ENCODE peak calls at places on chromosomes 3 and 15, in six cellular contexts. S is body of pancreas; R is cerebellum; Y is NCI-H510A treated with DMSO at 0.1 percent for 48 hours; K is activated CD8-positive, alpha-beta memory T cell treated with anti-CD3 and anti-CD28 coated beads for 48 hours; J is AG09319. T is an unnamed sample.
A peak's percentile ranks its signal among the peaks of the same experiment; 100 is the strongest.

GRCh38 chr3:127699098-127699945 is 26.6 kb downstream of the ABTB1 start:
- DNase-seq in S (peak; percentile 61), R (no peak), Y (no peak), K (no peak), J (no peak), T (no peak)

GRCh38 chr3:124834723-124835718 is 52.1 kb downstream of the ITGB5 start:
- DNase-seq in S (peak; percentile 68), R (no peak), Y (peak; percentile 79), K (peak; percentile 4), J (no peak), T (peak; percentile 33)

GRCh38 chr3:53817809-53818208 is 28.4 kb downstream of the CHDH start:
- DNase-seq in S (no peak), R (no peak), Y (no peak), K (no peak), J (no peak), T (no peak)

GRCh38 chr3:146308222-146308621 is 57.3 kb upstream of the PLSCR4 start:
- DNase-seq in S (no peak), R (no peak), Y (no peak), K (no peak), J (peak; percentile 47), T (no peak)

GRCh38 chr3:46278816-46279672 is 36.8 kb downstream of the CCR3 start:
- DNase-seq in S (no peak), R (no peak), Y (no peak), K (no peak), J (no peak), T (no peak)

GRCh38 chr3:61783993-61784718 is 222.8 kb downstream of the PTPRG start:
- DNase-seq in S (no peak), R (no peak), Y (no peak), K (no peak), J (no peak), T (no peak)

GRCh38 chr3:180284331-180285110 is 247.8 kb upstream of the PEX5L start:
- DNase-seq in S (no peak), R (no peak), Y (no peak), K (no peak), J (no peak), T (no peak)

GRCh38 chr15:74240897-74241614 is 4.9 kb downstream of the CCDC33 start:
- DNase-seq in S (no peak), R (no peak), Y (no peak), K (no peak), J (no peak), T (no peak)

GRCh38 chr3:42080452-42080872 is 10.7 kb upstream of the TRAK1 start:
- DNase-seq in S (peak; percentile 54), R (no peak), Y (no peak), K (no peak), J (no peak), T (peak; percentile 9)

GRCh38 chr3:115325539-115325938 is 178.5 kb upstream of the ZBTB20 start:
- DNase-seq in S (peak; percentile 11), R (no peak), Y (no peak), K (no peak), J (no peak), T (no peak)

GRCh38 chr15:44082558-44083151 is 112.4 kb downstream of the FRMD5 start:
- DNase-seq in S (no peak), R (no peak), Y (no peak), K (no peak), J (no peak), T (no peak)

GRCh38 chr3:114706591-114707224 is 412.9 kb downstream of the TIGIT start:
- DNase-seq in S (peak; percentile 68), R (no peak), Y (no peak), K (no peak), J (peak; percentile 7), T (no peak)

GRCh38 chr15:78374436-78375393 is 34.6 kb downstream of the CRABP1 start:
- DNase-seq in S (peak; percentile 17), R (no peak), Y (peak; percentile 67), K (no peak), J (no peak), T (no peak)

T was measured in effector memory CD8-positive, alpha-beta T cell.